ENCODE peak calls at places on chromosome 20, in five cellular contexts. One of them, this sample, is unnamed.

GRCh38 chr20:59191036-59191755 is 27.6 kb downstream of the ZNF831 start:
- DNase-seq in fibroblast of the aortic adventitia: no peak
- DNase-seq in endodermal cell: peak; percentile 38
- DNase-seq in fibroblast of pulmonary artery: no peak
- DNase-seq in CD8-positive, alpha-beta T cell: no peak
- DNase-seq in this sample: no peak

GRCh38 chr20:33687370-33687915 is 1.3 kb upstream of the E2F1 start:
- DNase-seq in fibroblast of the aortic adventitia: peak; percentile 61
- DNase-seq in endodermal cell: no peak
- DNase-seq in fibroblast of pulmonary artery: peak; percentile 78
- DNase-seq in CD8-positive, alpha-beta T cell: no peak
- DNase-seq in this sample: peak; percentile 39

GRCh38 chr20:9617940-9618339 is 103.5 kb downstream of the LAMP5 start:
- DNase-seq in fibroblast of the aortic adventitia: peak; percentile 27
- DNase-seq in endodermal cell: peak; percentile 67
- DNase-seq in fibroblast of pulmonary artery: peak; percentile 23
- DNase-seq in CD8-positive, alpha-beta T cell: no peak
- DNase-seq in this sample: peak; percentile 28

GRCh38 chr20:38271609-38272120 is 11.1 kb upstream of the KIAA1755 start:
- DNase-seq in fibroblast of the aortic adventitia: peak; percentile 37
- DNase-seq in endodermal cell: no peak
- DNase-seq in fibroblast of pulmonary artery: no peak
- DNase-seq in CD8-positive, alpha-beta T cell: no peak
- DNase-seq in this sample: no peak

GRCh38 chr20:13211956-13212618 is 9.0 kb upstream of the ISM1 start:
- DNase-seq in fibroblast of the aortic adventitia: no peak
- DNase-seq in endodermal cell: no peak
- DNase-seq in fibroblast of pulmonary artery: no peak
- DNase-seq in CD8-positive, alpha-beta T cell: no peak
- DNase-seq in this sample: no peak

GRCh38 chr20:52190437-52191131 is 995 bp downstream of the ZFP64 start:
- DNase-seq in fibroblast of the aortic adventitia: peak; percentile 25
- DNase-seq in endodermal cell: peak; percentile 68
- DNase-seq in fibroblast of pulmonary artery: peak; percentile 26
- DNase-seq in CD8-positive, alpha-beta T cell: peak; percentile 22
- DNase-seq in this sample: peak; percentile 40

GRCh38 chr20:58141496-58141895 is 87.0 kb downstream of the ANKRD60 start:
- DNase-seq in fibroblast of the aortic adventitia: no peak
- DNase-seq in endodermal cell: no peak
- DNase-seq in fibroblast of pulmonary artery: no peak
- DNase-seq in CD8-positive, alpha-beta T cell: no peak
- DNase-seq in this sample: no peak

GRCh38 chr20:62739581-62740285 is 31.1 kb downstream of the NTSR1 start:
- DNase-seq in fibroblast of the aortic adventitia: no peak
- DNase-seq in endodermal cell: no peak
- DNase-seq in fibroblast of pulmonary artery: no peak
- DNase-seq in CD8-positive, alpha-beta T cell: peak; percentile 38
- DNase-seq in this sample: peak; percentile 7

GRCh38 chr20:62701161-62702007 is 7.3 kb upstream of the NTSR1 start:
- DNase-seq in fibroblast of the aortic adventitia: no peak
- DNase-seq in endodermal cell: no peak
- DNase-seq in fibroblast of pulmonary artery: no peak
- DNase-seq in CD8-positive, alpha-beta T cell: no peak
- DNase-seq in this sample: no peak

GRCh38 chr20:54397292-54398155 is 77.9 kb upstream of the DOK5 start:
- DNase-seq in fibroblast of the aortic adventitia: peak; percentile 13
- DNase-seq in endodermal cell: no peak
- DNase-seq in fibroblast of pulmonary artery: no peak
- DNase-seq in CD8-positive, alpha-beta T cell: no peak
- DNase-seq in this sample: no peak

GRCh38 chr20:1513801-1514200 is 22.6 kb upstream of the SIRPB2 start:
- DNase-seq in fibroblast of the aortic adventitia: no peak
- DNase-seq in endodermal cell: no peak
- DNase-seq in fibroblast of pulmonary artery: no peak
- DNase-seq in CD8-positive, alpha-beta T cell: no peak
- DNase-seq in this sample: no peak

GRCh38 chr20:34815636-34816035 is 9.8 kb downstream of the NCOA6 start:
- DNase-seq in fibroblast of the aortic adventitia: peak; percentile 15
- DNase-seq in endodermal cell: no peak
- DNase-seq in fibroblast of pulmonary artery: no peak
- DNase-seq in CD8-positive, alpha-beta T cell: no peak
- DNase-seq in this sample: peak; percentile 5

GRCh38 chr20:48210111-48211029 is 425.1 kb upstream of the SULF2 start:
- DNase-seq in fibroblast of the aortic adventitia: no peak
- DNase-seq in endodermal cell: no peak
- DNase-seq in fibroblast of pulmonary artery: no peak
- DNase-seq in CD8-positive, alpha-beta T cell: no peak
- DNase-seq in this sample: no peak

GRCh38 chr20:12241065-12241464 is 323.4 kb downstream of the BTBD3 start:
- DNase-seq in fibroblast of the aortic adventitia: no peak
- DNase-seq in endodermal cell: no peak
- DNase-seq in fibroblast of pulmonary artery: no peak
- DNase-seq in CD8-positive, alpha-beta T cell: no peak
- DNase-seq in this sample: no peak

GRCh38 chr20:36273414-36274247 is 32.5 kb upstream of the DLGAP4 start:
- DNase-seq in fibroblast of the aortic adventitia: peak; percentile 43
- DNase-seq in endodermal cell: no peak
- DNase-seq in fibroblast of pulmonary artery: peak; percentile 28
- DNase-seq in CD8-positive, alpha-beta T cell: no peak
- DNase-seq in this sample: peak; percentile 20

GRCh38 chr20:6623989-6624388 is 143.5 kb upstream of the BMP2 start:
- DNase-seq in fibroblast of the aortic adventitia: no peak
- DNase-seq in endodermal cell: peak; percentile 79
- DNase-seq in fibroblast of pulmonary artery: no peak
- DNase-seq in CD8-positive, alpha-beta T cell: no peak
- DNase-seq in this sample: no peak

GRCh38 chr20:60137657-60138245 is 179.5 kb downstream of the CDH26 start:
- DNase-seq in fibroblast of the aortic adventitia: no peak
- DNase-seq in endodermal cell: peak; percentile 82
- DNase-seq in fibroblast of pulmonary artery: peak; percentile 6
- DNase-seq in CD8-positive, alpha-beta T cell: peak; percentile 18
- DNase-seq in this sample: no peak

GRCh38 chr20:62832212-62832922 is 15.5 kb downstream of the COL9A3 start:
- DNase-seq in fibroblast of the aortic adventitia: no peak
- DNase-seq in endodermal cell: peak; percentile 88
- DNase-seq in fibroblast of pulmonary artery: no peak
- DNase-seq in CD8-positive, alpha-beta T cell: no peak
- DNase-seq in this sample: peak; percentile 30

GRCh38 chr20:10467985-10468845 is 33.1 kb downstream of the SLX4IP start:
- DNase-seq in fibroblast of the aortic adventitia: peak; percentile 31
- DNase-seq in endodermal cell: no peak
- DNase-seq in fibroblast of pulmonary artery: no peak
- DNase-seq in CD8-positive, alpha-beta T cell: no peak
- DNase-seq in this sample: no peak

GRCh38 chr20:58112017-58112781 is 116.3 kb downstream of the ANKRD60 start:
- DNase-seq in fibroblast of the aortic adventitia: peak; percentile 37
- DNase-seq in endodermal cell: no peak
- DNase-seq in fibroblast of pulmonary artery: peak; percentile 16
- DNase-seq in CD8-positive, alpha-beta T cell: no peak
- DNase-seq in this sample: no peak

GRCh38 chr20:4898282-4898681 is 103.0 kb downstream of the SLC23A2 start:
- DNase-seq in fibroblast of the aortic adventitia: peak; percentile 76
- DNase-seq in endodermal cell: peak; percentile 56
- DNase-seq in fibroblast of pulmonary artery: peak; percentile 68
- DNase-seq in CD8-positive, alpha-beta T cell: no peak
- DNase-seq in this sample: peak; percentile 76

GRCh38 chr20:684676-685319 is 9.2 kb upstream of the SCRT2 start:
- DNase-seq in fibroblast of the aortic adventitia: no peak
- DNase-seq in endodermal cell: no peak
- DNase-seq in fibroblast of pulmonary artery: no peak
- DNase-seq in CD8-positive, alpha-beta T cell: no peak
- DNase-seq in this sample: no peak

GRCh38 chr20:38131588-38132121 is 33.4 kb downstream of the TGM2 start:
- DNase-seq in fibroblast of the aortic adventitia: no peak
- DNase-seq in endodermal cell: no peak
- DNase-seq in fibroblast of pulmonary artery: no peak
- DNase-seq in CD8-positive, alpha-beta T cell: no peak
- DNase-seq in this sample: peak; percentile 59

DNA sequence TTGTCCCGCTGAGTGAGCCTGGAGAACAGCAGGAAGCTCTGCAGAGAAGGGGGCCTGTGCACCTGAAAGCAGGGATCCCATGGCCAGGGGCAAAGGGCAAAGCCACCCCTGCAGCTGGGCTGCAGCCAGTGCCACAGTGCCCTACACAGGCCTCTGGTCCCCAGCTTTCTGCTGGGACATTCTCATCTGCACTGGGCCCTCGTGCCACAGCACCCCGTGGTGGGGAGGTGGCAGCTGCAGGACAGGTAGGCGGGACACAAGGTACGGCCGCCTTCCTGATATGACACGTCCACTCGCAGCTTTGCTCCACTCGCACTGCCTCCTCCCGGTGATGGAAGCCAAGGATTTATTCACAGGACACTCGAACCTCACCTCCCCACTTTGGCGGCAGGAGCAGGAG is 27.2 kb downstream of the INSM1 start:
- DNase-seq in fibroblast of the aortic adventitia: no peak
- DNase-seq in endodermal cell: no peak
- DNase-seq in fibroblast of pulmonary artery: no peak
- DNase-seq in CD8-positive, alpha-beta T cell: no peak
- DNase-seq in this sample: no peak
- H3K4me3 ChIP-seq in fibroblast of the aortic adventitia: no peak overlapping the region
- H3K4me3 ChIP-seq in endodermal cell: no peak overlapping the region
- H3K4me3 ChIP-seq in fibroblast of pulmonary artery: no peak overlapping the region
- H3K4me3 ChIP-seq in CD8-positive, alpha-beta T cell: no peak overlapping the region
- H3K4me3 ChIP-seq in this sample: no peak overlapping the region

GRCh38 chr20:40724566-40724965 is 35.5 kb upstream of the MAFB start:
- DNase-seq in fibroblast of the aortic adventitia: no peak
- DNase-seq in endodermal cell: peak; percentile 69
- DNase-seq in fibroblast of pulmonary artery: no peak
- DNase-seq in CD8-positive, alpha-beta T cell: no peak
- DNase-seq in this sample: no peak

GRCh38 chr20:40727960-40728359 is 38.9 kb upstream of the MAFB start:
- DNase-seq in fibroblast of the aortic adventitia: no peak
- DNase-seq in endodermal cell: no peak
- DNase-seq in fibroblast of pulmonary artery: no peak
- DNase-seq in CD8-positive, alpha-beta T cell: no peak
- DNase-seq in this sample: no peak

GRCh38 chr20:40728996-40729395 is 40.0 kb upstream of the MAFB start:
- DNase-seq in fibroblast of the aortic adventitia: no peak
- DNase-seq in endodermal cell: no peak
- DNase-seq in fibroblast of pulmonary artery: no peak
- DNase-seq in CD8-positive, alpha-beta T cell: no peak
- DNase-seq in this sample: no peak

GRCh38 chr20:40728470-40728869 is 39.4 kb upstream of the MAFB start:
- DNase-seq in fibroblast of the aortic adventitia: no peak
- DNase-seq in endodermal cell: no peak
- DNase-seq in fibroblast of pulmonary artery: no peak
- DNase-seq in CD8-positive, alpha-beta T cell: no peak
- DNase-seq in this sample: no peak
- TF ChIP-seq CTCF in fibroblast of the aortic adventitia: peak; percentile 31
- TF ChIP-seq CTCF in endodermal cell: peak; percentile 53
- TF ChIP-seq CTCF in fibroblast of pulmonary artery: peak; percentile 28
- TF ChIP-seq CTCF in CD8-positive, alpha-beta T cell: no peak
- TF ChIP-seq CTCF in this sample: peak; percentile 20

GRCh38 chr20:40682104-40683045 is 6.7 kb downstream of the MAFB start:
- DNase-seq in fibroblast of the aortic adventitia: peak; percentile 6
- DNase-seq in endodermal cell: peak; percentile 57
- DNase-seq in fibroblast of pulmonary artery: peak; percentile 37
- DNase-seq in CD8-positive, alpha-beta T cell: no peak
- DNase-seq in this sample: peak; percentile 37
- H3K4me3 ChIP-seq in fibroblast of the aortic adventitia: no peak overlapping the region
- H3K4me3 ChIP-seq in endodermal cell: peak overlapping the region; percentile 74
- H3K4me3 ChIP-seq in fibroblast of pulmonary artery: no peak overlapping the region
- H3K4me3 ChIP-seq in CD8-positive, alpha-beta T cell: no peak overlapping the region
- H3K4me3 ChIP-seq in this sample: no peak overlapping the region

GRCh38 chr20:46308258-46309157 is at the start of gene CDH22:
- DNase-seq in fibroblast of the aortic adventitia: peak; percentile 19
- DNase-seq in endodermal cell: peak; percentile 85
- DNase-seq in fibroblast of pulmonary artery: peak; percentile 43
- DNase-seq in CD8-positive, alpha-beta T cell: peak; percentile 34
- DNase-seq in this sample: peak; percentile 20
- TF ChIP-seq CTCF in fibroblast of the aortic adventitia: peak; percentile 45
- TF ChIP-seq CTCF in endodermal cell: peak; percentile 75
- TF ChIP-seq CTCF in fibroblast of pulmonary artery: peak; percentile 25
- TF ChIP-seq CTCF in CD8-positive, alpha-beta T cell: peak; percentile 18
- TF ChIP-seq CTCF in this sample: peak; percentile 19

GRCh38 chr20:49701916-49702315 is 11.8 kb downstream of the B4GALT5 start:
- DNase-seq in fibroblast of the aortic adventitia: no peak
- DNase-seq in endodermal cell: no peak
- DNase-seq in fibroblast of pulmonary artery: no peak
- DNase-seq in CD8-positive, alpha-beta T cell: no peak
- DNase-seq in this sample: no peak

GRCh38 chr20:49704932-49705336 is 8.7 kb downstream of the B4GALT5 start:
- DNase-seq in fibroblast of the aortic adventitia: no peak
- DNase-seq in endodermal cell: no peak
- DNase-seq in fibroblast of pulmonary artery: no peak
- DNase-seq in CD8-positive, alpha-beta T cell: no peak
- DNase-seq in this sample: no peak

GRCh38 chr20:49706548-49707517 is 6.8 kb downstream of the B4GALT5 start:
- DNase-seq in fibroblast of the aortic adventitia: no peak
- DNase-seq in endodermal cell: no peak
- DNase-seq in fibroblast of pulmonary artery: no peak
- DNase-seq in CD8-positive, alpha-beta T cell: no peak
- DNase-seq in this sample: no peak

GRCh38 chr20:49701313-49701731 is 12.4 kb downstream of the B4GALT5 start:
- DNase-seq in fibroblast of the aortic adventitia: peak; percentile 60
- DNase-seq in endodermal cell: no peak
- DNase-seq in fibroblast of pulmonary artery: peak; percentile 54
- DNase-seq in CD8-positive, alpha-beta T cell: no peak
- DNase-seq in this sample: no peak

GRCh38 chr20:49705358-49705757 is 8.3 kb downstream of the B4GALT5 start:
- DNase-seq in fibroblast of the aortic adventitia: no peak
- DNase-seq in endodermal cell: no peak
- DNase-seq in fibroblast of pulmonary artery: no peak
- DNase-seq in CD8-positive, alpha-beta T cell: peak; percentile 14
- DNase-seq in this sample: no peak
- H3K4me3 ChIP-seq in fibroblast of the aortic adventitia: no peak overlapping the region
- H3K4me3 ChIP-seq in endodermal cell: no peak overlapping the region
- H3K4me3 ChIP-seq in fibroblast of pulmonary artery: no peak overlapping the region
- H3K4me3 ChIP-seq in CD8-positive, alpha-beta T cell: no peak overlapping the region
- H3K4me3 ChIP-seq in this sample: no peak overlapping the region

GRCh38 chr20:24208652-24209051 is 220.1 kb upstream of the GGTLC1 start:
- DNase-seq in fibroblast of the aortic adventitia: no peak
- DNase-seq in endodermal cell: peak; percentile 83
- DNase-seq in fibroblast of pulmonary artery: no peak
- DNase-seq in CD8-positive, alpha-beta T cell: no peak
- DNase-seq in this sample: no peak
- TF ChIP-seq CTCF in fibroblast of the aortic adventitia: no peak
- TF ChIP-seq CTCF in endodermal cell: peak; percentile 72
- TF ChIP-seq CTCF in fibroblast of pulmonary artery: no peak
- TF ChIP-seq CTCF in CD8-positive, alpha-beta T cell: no peak
- TF ChIP-seq CTCF in this sample: no peak

GRCh38 chr20:43462369-43463132 is 4.9 kb downstream of the SRSF6 start:
- DNase-seq in fibroblast of the aortic adventitia: no peak
- DNase-seq in endodermal cell: no peak
- DNase-seq in fibroblast of pulmonary artery: no peak
- DNase-seq in CD8-positive, alpha-beta T cell: no peak
- DNase-seq in this sample: no peak
- H3K4me3 ChIP-seq in fibroblast of the aortic adventitia: no peak overlapping the region
- H3K4me3 ChIP-seq in endodermal cell: peak overlapping the region; percentile 19
- H3K4me3 ChIP-seq in fibroblast of pulmonary artery: no peak overlapping the region
- H3K4me3 ChIP-seq in CD8-positive, alpha-beta T cell: no peak overlapping the region
- H3K4me3 ChIP-seq in this sample: no peak overlapping the region

DNA sequence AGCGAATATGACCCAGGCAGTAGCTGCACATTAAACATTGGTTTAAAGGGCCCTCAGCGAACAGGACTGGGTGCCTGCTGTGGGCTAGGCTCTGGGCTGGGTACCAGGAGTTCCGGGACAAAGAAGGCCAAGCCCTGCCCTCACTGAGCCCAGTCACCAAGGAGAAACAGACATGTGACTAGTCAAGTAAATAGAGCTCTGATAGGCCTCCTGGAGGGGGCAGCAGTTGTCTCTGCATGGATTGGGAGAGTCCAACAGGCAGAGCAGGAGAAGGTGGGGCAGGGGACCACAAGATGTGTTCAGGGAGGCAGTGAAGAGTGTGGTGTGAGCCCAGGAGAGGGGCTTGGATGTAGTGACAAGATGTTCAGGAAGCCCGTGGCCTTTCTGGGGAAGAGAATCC is 3.1 kb downstream of the HM13 start:
- DNase-seq in fibroblast of the aortic adventitia: peak; percentile 69
- DNase-seq in endodermal cell: peak; percentile 89
- DNase-seq in fibroblast of pulmonary artery: peak; percentile 62
- DNase-seq in CD8-positive, alpha-beta T cell: no peak
- DNase-seq in this sample: peak; percentile 67
- TF ChIP-seq CTCF in fibroblast of the aortic adventitia: peak; percentile 42
- TF ChIP-seq CTCF in endodermal cell: peak; percentile 58
- TF ChIP-seq CTCF in fibroblast of pulmonary artery: peak; percentile 40
- TF ChIP-seq CTCF in CD8-positive, alpha-beta T cell: no peak
- TF ChIP-seq CTCF in this sample: peak; percentile 32